ENCODE peak calls at places on chromosomes 5 and 9, in nine cellular contexts. One of them, this sample, is unnamed.

GRCh38 chr5:14706615-14707021 is 42.1 kb downstream of the OTULIN start:
- DNase-seq in astrocyte of the cerebellum: no peak
- DNase-seq in AG04449: peak; percentile 41
- DNase-seq in KBM-7: peak; percentile 74
- DNase-seq in activated effector memory CD4-positive, alpha-beta T cell treated with anti-CD3 and anti-CD28 coated beads, Interleukin-2, amount 50 U/mL, for 16 hours: peak; percentile 75
- DNase-seq in RWPE1: no peak
- DNase-seq in stimulated activated CD8-positive, alpha-beta memory T cell treated with anti-CD3 and anti-CD28 coated beads, Interleukin-7, amount 100 ng/mL, for 1 hour: no peak
- DNase-seq in psoas muscle: no peak
- DNase-seq in AML-193: no peak
- DNase-seq in this sample: peak; percentile 32

GRCh38 chr9:34554211-34555001 is 31.6 kb upstream of the ENHO start:
- DNase-seq in astrocyte of the cerebellum: no peak
- DNase-seq in AG04449: no peak
- DNase-seq in KBM-7: no peak
- DNase-seq in activated effector memory CD4-positive, alpha-beta T cell treated with anti-CD3 and anti-CD28 coated beads, Interleukin-2, amount 50 U/mL, for 16 hours: peak; percentile 57
- DNase-seq in RWPE1: no peak
- DNase-seq in stimulated activated CD8-positive, alpha-beta memory T cell treated with anti-CD3 and anti-CD28 coated beads, Interleukin-7, amount 100 ng/mL, for 1 hour: no peak
- DNase-seq in psoas muscle: peak; percentile 50
- DNase-seq in AML-193: no peak
- DNase-seq in this sample: peak; percentile 33

GRCh38 chr9:121434946-121435345 is 64.7 kb downstream of the GGTA1 start:
- DNase-seq in astrocyte of the cerebellum: no peak
- DNase-seq in AG04449: peak; percentile 33
- DNase-seq in KBM-7: no peak
- DNase-seq in activated effector memory CD4-positive, alpha-beta T cell treated with anti-CD3 and anti-CD28 coated beads, Interleukin-2, amount 50 U/mL, for 16 hours: no peak
- DNase-seq in RWPE1: no peak
- DNase-seq in stimulated activated CD8-positive, alpha-beta memory T cell treated with anti-CD3 and anti-CD28 coated beads, Interleukin-7, amount 100 ng/mL, for 1 hour: no peak
- DNase-seq in psoas muscle: no peak
- DNase-seq in AML-193: no peak
- DNase-seq in this sample: peak; percentile 49

GRCh38 chr5:87243161-87243877 is 24.4 kb upstream of the RASA1 start:
- DNase-seq in astrocyte of the cerebellum: peak; percentile 6
- DNase-seq in AG04449: peak; percentile 59
- DNase-seq in KBM-7: no peak
- DNase-seq in activated effector memory CD4-positive, alpha-beta T cell treated with anti-CD3 and anti-CD28 coated beads, Interleukin-2, amount 50 U/mL, for 16 hours: no peak
- DNase-seq in RWPE1: peak; percentile 31
- DNase-seq in stimulated activated CD8-positive, alpha-beta memory T cell treated with anti-CD3 and anti-CD28 coated beads, Interleukin-7, amount 100 ng/mL, for 1 hour: no peak
- DNase-seq in psoas muscle: no peak
- DNase-seq in AML-193: peak; percentile 93
- DNase-seq in this sample: no peak

GRCh38 chr9:7324031-7324654 is 475.4 kb downstream of the DMAC1 start:
- DNase-seq in astrocyte of the cerebellum: no peak
- DNase-seq in AG04449: no peak
- DNase-seq in KBM-7: no peak
- DNase-seq in activated effector memory CD4-positive, alpha-beta T cell treated with anti-CD3 and anti-CD28 coated beads, Interleukin-2, amount 50 U/mL, for 16 hours: no peak
- DNase-seq in RWPE1: no peak
- DNase-seq in stimulated activated CD8-positive, alpha-beta memory T cell treated with anti-CD3 and anti-CD28 coated beads, Interleukin-7, amount 100 ng/mL, for 1 hour: no peak
- DNase-seq in psoas muscle: no peak
- DNase-seq in AML-193: no peak
- DNase-seq in this sample: no peak

GRCh38 chr9:135174981-135175380 is 87.5 kb downstream of the OLFM1 start:
- DNase-seq in astrocyte of the cerebellum: no peak
- DNase-seq in AG04449: no peak
- DNase-seq in KBM-7: no peak
- DNase-seq in activated effector memory CD4-positive, alpha-beta T cell treated with anti-CD3 and anti-CD28 coated beads, Interleukin-2, amount 50 U/mL, for 16 hours: no peak
- DNase-seq in RWPE1: no peak
- DNase-seq in stimulated activated CD8-positive, alpha-beta memory T cell treated with anti-CD3 and anti-CD28 coated beads, Interleukin-7, amount 100 ng/mL, for 1 hour: no peak
- DNase-seq in psoas muscle: no peak
- DNase-seq in AML-193: no peak
- DNase-seq in this sample: no peak

GRCh38 chr5:71937906-71938698 is 169.2 kb upstream of the MAP1B start:
- DNase-seq in astrocyte of the cerebellum: no peak
- DNase-seq in AG04449: no peak
- DNase-seq in KBM-7: no peak
- DNase-seq in activated effector memory CD4-positive, alpha-beta T cell treated with anti-CD3 and anti-CD28 coated beads, Interleukin-2, amount 50 U/mL, for 16 hours: no peak
- DNase-seq in RWPE1: no peak
- DNase-seq in stimulated activated CD8-positive, alpha-beta memory T cell treated with anti-CD3 and anti-CD28 coated beads, Interleukin-7, amount 100 ng/mL, for 1 hour: no peak
- DNase-seq in psoas muscle: no peak
- DNase-seq in AML-193: no peak
- DNase-seq in this sample: no peak

GRCh38 chr9:94860678-94861588 is 134.4 kb downstream of the AOPEP start:
- DNase-seq in astrocyte of the cerebellum: peak; percentile 92
- DNase-seq in AG04449: peak; percentile 79
- DNase-seq in KBM-7: peak; percentile 78
- DNase-seq in activated effector memory CD4-positive, alpha-beta T cell treated with anti-CD3 and anti-CD28 coated beads, Interleukin-2, amount 50 U/mL, for 16 hours: peak; percentile 84
- DNase-seq in RWPE1: no peak
- DNase-seq in stimulated activated CD8-positive, alpha-beta memory T cell treated with anti-CD3 and anti-CD28 coated beads, Interleukin-7, amount 100 ng/mL, for 1 hour: peak; percentile 43
- DNase-seq in psoas muscle: no peak
- DNase-seq in AML-193: peak; percentile 92
- DNase-seq in this sample: no peak

GRCh38 chr5:87807783-87808182 is 395.1 kb upstream of the CCNH start:
- DNase-seq in astrocyte of the cerebellum: no peak
- DNase-seq in AG04449: no peak
- DNase-seq in KBM-7: no peak
- DNase-seq in activated effector memory CD4-positive, alpha-beta T cell treated with anti-CD3 and anti-CD28 coated beads, Interleukin-2, amount 50 U/mL, for 16 hours: no peak
- DNase-seq in RWPE1: no peak
- DNase-seq in stimulated activated CD8-positive, alpha-beta memory T cell treated with anti-CD3 and anti-CD28 coated beads, Interleukin-7, amount 100 ng/mL, for 1 hour: no peak
- DNase-seq in psoas muscle: no peak
- DNase-seq in AML-193: no peak
- DNase-seq in this sample: no peak

GRCh38 chr5:82176115-82176514 is 102.0 kb downstream of the RPS23 start:
- DNase-seq in astrocyte of the cerebellum: no peak
- DNase-seq in AG04449: no peak
- DNase-seq in KBM-7: no peak
- DNase-seq in activated effector memory CD4-positive, alpha-beta T cell treated with anti-CD3 and anti-CD28 coated beads, Interleukin-2, amount 50 U/mL, for 16 hours: no peak
- DNase-seq in RWPE1: no peak
- DNase-seq in stimulated activated CD8-positive, alpha-beta memory T cell treated with anti-CD3 and anti-CD28 coated beads, Interleukin-7, amount 100 ng/mL, for 1 hour: no peak
- DNase-seq in psoas muscle: no peak
- DNase-seq in AML-193: no peak
- DNase-seq in this sample: no peak

GRCh38 chr9:18163146-18163545 is 310.8 kb upstream of the ADAMTSL1 start:
- DNase-seq in astrocyte of the cerebellum: no peak
- DNase-seq in AG04449: no peak
- DNase-seq in KBM-7: no peak
- DNase-seq in activated effector memory CD4-positive, alpha-beta T cell treated with anti-CD3 and anti-CD28 coated beads, Interleukin-2, amount 50 U/mL, for 16 hours: no peak
- DNase-seq in RWPE1: no peak
- DNase-seq in stimulated activated CD8-positive, alpha-beta memory T cell treated with anti-CD3 and anti-CD28 coated beads, Interleukin-7, amount 100 ng/mL, for 1 hour: no peak
- DNase-seq in psoas muscle: no peak
- DNase-seq in AML-193: no peak
- DNase-seq in this sample: no peak

GRCh38 chr9:137611623-137612609 is 6.4 kb downstream of the ARRDC1 start:
- DNase-seq in astrocyte of the cerebellum: no peak
- DNase-seq in AG04449: no peak
- DNase-seq in KBM-7: no peak
- DNase-seq in activated effector memory CD4-positive, alpha-beta T cell treated with anti-CD3 and anti-CD28 coated beads, Interleukin-2, amount 50 U/mL, for 16 hours: peak; percentile 80
- DNase-seq in RWPE1: peak; percentile 98
- DNase-seq in stimulated activated CD8-positive, alpha-beta memory T cell treated with anti-CD3 and anti-CD28 coated beads, Interleukin-7, amount 100 ng/mL, for 1 hour: no peak
- DNase-seq in psoas muscle: peak; percentile 72
- DNase-seq in AML-193: no peak
- DNase-seq in this sample: peak; percentile 48

GRCh38 chr5:89584339-89584956 is 701.5 kb upstream of the MEF2C start:
- DNase-seq in astrocyte of the cerebellum: peak; percentile 20
- DNase-seq in AG04449: peak; percentile 62
- DNase-seq in KBM-7: no peak
- DNase-seq in activated effector memory CD4-positive, alpha-beta T cell treated with anti-CD3 and anti-CD28 coated beads, Interleukin-2, amount 50 U/mL, for 16 hours: no peak
- DNase-seq in RWPE1: peak; percentile 96
- DNase-seq in stimulated activated CD8-positive, alpha-beta memory T cell treated with anti-CD3 and anti-CD28 coated beads, Interleukin-7, amount 100 ng/mL, for 1 hour: no peak
- DNase-seq in psoas muscle: no peak
- DNase-seq in AML-193: no peak
- DNase-seq in this sample: peak; percentile 11

GRCh38 chr9:19788614-19789271 is at the start of gene SLC24A2:
- DNase-seq in astrocyte of the cerebellum: no peak
- DNase-seq in AG04449: no peak
- DNase-seq in KBM-7: no peak
- DNase-seq in activated effector memory CD4-positive, alpha-beta T cell treated with anti-CD3 and anti-CD28 coated beads, Interleukin-2, amount 50 U/mL, for 16 hours: no peak
- DNase-seq in RWPE1: no peak
- DNase-seq in stimulated activated CD8-positive, alpha-beta memory T cell treated with anti-CD3 and anti-CD28 coated beads, Interleukin-7, amount 100 ng/mL, for 1 hour: no peak
- DNase-seq in psoas muscle: no peak
- DNase-seq in AML-193: no peak
- DNase-seq in this sample: no peak

GRCh38 chr5:143226361-143226760 is 177.1 kb downstream of the NR3C1 start:
- DNase-seq in astrocyte of the cerebellum: no peak
- DNase-seq in AG04449: no peak
- DNase-seq in KBM-7: no peak
- DNase-seq in activated effector memory CD4-positive, alpha-beta T cell treated with anti-CD3 and anti-CD28 coated beads, Interleukin-2, amount 50 U/mL, for 16 hours: no peak
- DNase-seq in RWPE1: no peak
- DNase-seq in stimulated activated CD8-positive, alpha-beta memory T cell treated with anti-CD3 and anti-CD28 coated beads, Interleukin-7, amount 100 ng/mL, for 1 hour: no peak
- DNase-seq in psoas muscle: no peak
- DNase-seq in AML-193: no peak
- DNase-seq in this sample: no peak

GRCh38 chr9:134327671-134328231 is 1.5 kb downstream of the RXRA start:
- DNase-seq in astrocyte of the cerebellum: no peak
- DNase-seq in AG04449: no peak
- DNase-seq in KBM-7: no peak
- DNase-seq in activated effector memory CD4-positive, alpha-beta T cell treated with anti-CD3 and anti-CD28 coated beads, Interleukin-2, amount 50 U/mL, for 16 hours: no peak
- DNase-seq in RWPE1: peak; percentile 46
- DNase-seq in stimulated activated CD8-positive, alpha-beta memory T cell treated with anti-CD3 and anti-CD28 coated beads, Interleukin-7, amount 100 ng/mL, for 1 hour: no peak
- DNase-seq in psoas muscle: peak; percentile 46
- DNase-seq in AML-193: no peak
- DNase-seq in this sample: no peak